ENCODE peak calls at places on chromosomes 5 and 9, in ten cellular contexts. N is stimulated activated CD8-positive, alpha-beta memory T cell treated with anti-CD3 and anti-CD28 coated beads, Interleukin-4, amount 100 ng/mL, for 1 hour; C is transverse colon; X is memory B cell; H is activated T-cell treated with anti-CD3 and anti-CD28 coated beads for 48 hours; A is uterus; S is M059J; F is NCI-H446 treated with DMSO at 0.1 percent for 48 hours; L is EH; G is HFFc6. K is an unnamed sample.

GRCh38 chr9:92245005-92245797 is 48.3 kb downstream of the IARS1 start:
- DNase-seq in N (no peak), C (no peak), X (no peak), H (no peak), A (no peak), S (peak), F (no peak), L (peak), G (peak), K (peak)

GRCh38 chr9:113608082-113608685 is 144.7 kb downstream of the RGS3 start:
- DNase-seq in N (no peak), C (no peak), X (no peak), H (no peak), A (no peak), S (no peak), F (no peak), L (no peak), G (no peak), K (no peak)

GRCh38 chr9:69207503-69207902 is 33.4 kb downstream of the TJP2 start:
- DNase-seq in N (no peak), C (no peak), X (no peak), H (no peak), A (no peak), S (no peak), F (no peak), L (no peak), G (no peak), K (no peak)

GRCh38 chr5:111792659-111793058 is 35.7 kb upstream of the NREP start:
- DNase-seq in N (no peak), C (no peak), X (no peak), H (no peak), A (no peak), S (peak), F (no peak), L (peak), G (peak), K (no peak)

GRCh38 chr9:115425614-115426013 is 307.7 kb upstream of the TNC start:
- DNase-seq in N (no peak), C (no peak), X (no peak), H (no peak), A (no peak), S (no peak), F (no peak), L (no peak), G (no peak), K (no peak)

GRCh38 chr9:34634551-34634945 is 3.0 kb downstream of the SIGMAR1 start:
- DNase-seq in N (no peak), C (no peak), X (no peak), H (no peak), A (no peak), S (no peak), F (no peak), L (no peak), G (no peak), K (no peak)

GRCh38 chr5:151906246-151906645 is 18.4 kb downstream of the GLRA1 start:
- DNase-seq in N (no peak), C (no peak), X (no peak), H (no peak), A (no peak), S (peak), F (no peak), L (peak), G (peak), K (no peak)

GRCh38 chr9:38066167-38066906 is 2.7 kb downstream of the SHB start:
- DNase-seq in N (no peak), C (no peak), X (no peak), H (no peak), A (no peak), S (peak), F (no peak), L (no peak), G (no peak), K (peak)

GRCh38 chr5:57137401-57137800 is 36.5 kb upstream of the GPBP1 start:
- DNase-seq in N (no peak), C (no peak), X (no peak), H (no peak), A (no peak), S (no peak), F (no peak), L (no peak), G (no peak), K (peak)

GRCh38 chr5:169458269-169458668 is 125.3 kb upstream of the SPDL1 start:
- DNase-seq in N (no peak), C (no peak), X (no peak), H (no peak), A (no peak), S (no peak), F (no peak), L (no peak), G (no peak), K (no peak)

GRCh38 chr5:111223790-111224560 is at the start of gene CAMK4:
- DNase-seq in N (peak), C (peak), X (peak), H (peak), A (peak), S (peak), F (peak), L (peak), G (peak), K (peak)

GRCh38 chr9:91114450-91114849 is 247.3 kb downstream of the AUH start:
- DNase-seq in N (no peak), C (no peak), X (no peak), H (no peak), A (no peak), S (no peak), F (no peak), L (no peak), G (no peak), K (no peak)

GRCh38 chr5:96913233-96913632 is 22.6 kb upstream of the LNPEP start:
- DNase-seq in N (no peak), C (no peak), X (no peak), H (no peak), A (no peak), S (no peak), F (peak), L (no peak), G (no peak), K (no peak)

GRCh38 chr9:131524578-131525315 is 6.3 kb downstream of the UCK1 start:
- DNase-seq in N (no peak), C (no peak), X (no peak), H (no peak), A (no peak), S (peak), F (no peak), L (peak), G (peak), K (no peak)

K was measured in mammary epithelial cell.